ENCODE peak calls at places on chromosomes 3 and 15, in six cellular contexts. One of them, this sample, is unnamed.

GRCh38 chr3:4993276-4994143 is 14.3 kb downstream of the BHLHE40 start:
- DNase-seq in NT2/D1: no peak
- DNase-seq in heart left ventricle: no peak
- DNase-seq in NCI-H1436: no peak
- DNase-seq in AG10803: no peak
- DNase-seq in choroid plexus epithelial cell: no peak
- DNase-seq in this sample: no peak

GRCh38 chr3:64675848-64676247 is 12.0 kb downstream of the ADAMTS9 start:
- DNase-seq in NT2/D1: no peak
- DNase-seq in heart left ventricle: no peak
- DNase-seq in NCI-H1436: no peak
- DNase-seq in AG10803: no peak
- DNase-seq in choroid plexus epithelial cell: no peak
- DNase-seq in this sample: no peak

GRCh38 chr3:20912406-20912805 is 726.4 kb upstream of the SGO1 start:
- DNase-seq in NT2/D1: no peak
- DNase-seq in heart left ventricle: no peak
- DNase-seq in NCI-H1436: no peak
- DNase-seq in AG10803: peak; percentile 61
- DNase-seq in choroid plexus epithelial cell: no peak
- DNase-seq in this sample: no peak

GRCh38 chr3:140206196-140207040 is 271.4 kb downstream of the CLSTN2 start:
- DNase-seq in NT2/D1: no peak
- DNase-seq in heart left ventricle: no peak
- DNase-seq in NCI-H1436: peak; percentile 85
- DNase-seq in AG10803: peak; percentile 60
- DNase-seq in choroid plexus epithelial cell: peak; percentile 51
- DNase-seq in this sample: no peak

GRCh38 chr3:53493997-53494791 is at the start of gene CACNA1D:
- DNase-seq in NT2/D1: peak; percentile 51
- DNase-seq in heart left ventricle: peak; percentile 8
- DNase-seq in NCI-H1436: peak; percentile 23
- DNase-seq in AG10803: no peak
- DNase-seq in choroid plexus epithelial cell: no peak
- DNase-seq in this sample: peak; percentile 71

GRCh38 chr3:9280477-9281219 is 31.2 kb upstream of the SRGAP3 start:
- DNase-seq in NT2/D1: no peak
- DNase-seq in heart left ventricle: no peak
- DNase-seq in NCI-H1436: no peak
- DNase-seq in AG10803: peak; percentile 48
- DNase-seq in choroid plexus epithelial cell: peak; percentile 27
- DNase-seq in this sample: no peak

GRCh38 chr15:91263632-91264477 is 163.8 kb downstream of the SV2B start:
- DNase-seq in NT2/D1: no peak
- DNase-seq in heart left ventricle: peak; percentile 46
- DNase-seq in NCI-H1436: no peak
- DNase-seq in AG10803: peak; percentile 11
- DNase-seq in choroid plexus epithelial cell: no peak
- DNase-seq in this sample: peak; percentile 14

GRCh38 chr3:43161684-43162512 is 56.0 kb upstream of the POMGNT2 start:
- DNase-seq in NT2/D1: peak; percentile 54
- DNase-seq in heart left ventricle: no peak
- DNase-seq in NCI-H1436: no peak
- DNase-seq in AG10803: peak; percentile 70
- DNase-seq in choroid plexus epithelial cell: peak; percentile 90
- DNase-seq in this sample: no peak

GRCh38 chr3:89628856-89629255 is 521.4 kb downstream of the EPHA3 start:
- DNase-seq in NT2/D1: no peak
- DNase-seq in heart left ventricle: no peak
- DNase-seq in NCI-H1436: no peak
- DNase-seq in AG10803: no peak
- DNase-seq in choroid plexus epithelial cell: no peak
- DNase-seq in this sample: no peak